ENCODE peak calls at places on chromosomes 2 and 18, in seven cellular contexts. F is RCC 7860; Z is DMS153; E is NCI-H1092 treated with DMSO at 0.1 percent for 48 hours; A is left ventricle myocardium inferior; I is stimulated activated CD4-positive, alpha-beta T cell treated with anti-CD3 and anti-CD28 coated beads, TNF-alpha, amount 100 ng/mL, for 4 hours; N is PC-3. Q is an unnamed sample.
A peak's percentile ranks its signal among the peaks of the same experiment; 100 is the strongest.

GRCh38 chr2:128584296-128584900 is 265.7 kb upstream of the HS6ST1 start:
- DNase-seq in F (no peak), Z (no peak), E (no peak), A (no peak), I (no peak), N (no peak), Q (no peak)

GRCh38 chr2:70515938-70516337 is 37.7 kb downstream of the TGFA start:
- DNase-seq in F (no peak), Z (no peak), E (no peak), A (no peak), I (no peak), N (no peak), Q (no peak)

GRCh38 chr2:12704378-12704777 is 12.4 kb upstream of the TRIB2 start:
- DNase-seq in F (no peak), Z (no peak), E (no peak), A (no peak), I (no peak), N (peak; percentile 44), Q (no peak)

GRCh38 chr2:104856086-104856972 is 2.4 kb downstream of the POU3F3 start:
- DNase-seq in F (no peak), Z (no peak), E (peak; percentile 26), A (no peak), I (no peak), N (no peak), Q (no peak)

GRCh38 chr18:74082476-74083070 is 65.1 kb downstream of the FBXO15 start:
- DNase-seq in F (peak; percentile 21), Z (peak; percentile 76), E (peak; percentile 76), A (peak; percentile 28), I (no peak), N (peak; percentile 55), Q (no peak)

GRCh38 chr2:79259296-79259695 is 99.7 kb upstream of the REG3A start:
- DNase-seq in F (no peak), Z (no peak), E (no peak), A (no peak), I (no peak), N (no peak), Q (no peak)

GRCh38 chr18:31992836-31993575 is 25.6 kb upstream of the RNF125 start:
- DNase-seq in F (no peak), Z (no peak), E (no peak), A (no peak), I (no peak), N (no peak), Q (no peak)

GRCh38 chr2:173803344-173803893 is 161.8 kb downstream of the SP3 start:
- DNase-seq in F (no peak), Z (no peak), E (no peak), A (no peak), I (no peak), N (no peak), Q (no peak)

GRCh38 chr2:127932199-127932877 is 46.6 kb upstream of the AMMECR1L start:
- DNase-seq in F (peak; percentile 47), Z (peak; percentile 3), E (no peak), A (no peak), I (no peak), N (peak; percentile 95), Q (no peak)

GRCh38 chr18:27838230-27838629 is 338.7 kb downstream of the CDH2 start:
- DNase-seq in F (peak; percentile 71), Z (no peak), E (no peak), A (no peak), I (no peak), N (peak; percentile 89), Q (no peak)